ENCODE peak calls at places on chromosomes 12 and 14, in ten cellular contexts. Z is CD4-positive, alpha-beta T cell; C is psoas muscle; R is HFFc6; F is ascending aorta; M is lower leg skin; T is activated CD8-positive, alpha-beta T cell treated with anti-CD3 and anti-CD28 coated beads for 36 hours; I is endothelial cell; Y is pancreas; J is right atrium auricular region. A is an unnamed sample.
A peak's percentile ranks its signal among the peaks of the same experiment; 100 is the strongest.

GRCh38 chr12:39071611-39072010 is 166.2 kb upstream of the CPNE8 start:
- DNase-seq in R (no peak), J (no peak), Z (no peak), F (no peak), Y (no peak), T (no peak), C (no peak), I (no peak), M (no peak), A (no peak)

GRCh38 chr12:117126335-117126734 is 27.1 kb upstream of the TESC start:
- DNase-seq in M (no peak), F (no peak), I (no peak), C (no peak), J (no peak), Y (no peak), R (no peak), T (no peak), Z (no peak), A (no peak)

GRCh38 chr12:120642806-120643205 is 2.4 kb downstream of the CABP1 start:
- DNase-seq in F (no peak), J (no peak), Y (no peak), M (no peak), C (no peak), T (no peak), I (no peak), Z (no peak), R (no peak), A (no peak)

GRCh38 chr14:68753696-68754095 is 39.2 kb downstream of the ZFP36L1 start:
- DNase-seq in I (no peak), M (no peak), R (no peak), F (no peak), Y (no peak), J (no peak), Z (no peak), T (no peak), C (no peak), A (no peak)

GRCh38 chr12:89138048-89138852 is 214.1 kb downstream of the DUSP6 start:
- DNase-seq in C (no peak), J (no peak), M (no peak), F (no peak), Z (no peak), T (peak; percentile 54), Y (no peak), I (no peak), R (peak; percentile 39), A (no peak)

GRCh38 chr12:64452559-64453329 is 824 bp downstream of the TBK1 start:
- DNase-seq in M (no peak), T (no peak), C (no peak), J (no peak), F (no peak), Y (no peak), Z (no peak), I (no peak), R (peak; percentile 83), A (no peak)

GRCh38 chr12:51269174-51270066 is 795 bp downstream of the SMAGP start:
- DNase-seq in T (peak; percentile 67), M (peak; percentile 89), F (no peak), J (no peak), I (peak; percentile 75), C (peak; percentile 60), Y (peak; percentile 66), Z (peak; percentile 47), R (no peak), A (no peak)

GRCh38 chr14:64979336-64980074 is 7.2 kb upstream of the FNTB start:
- DNase-seq in F (no peak), M (peak; percentile 50), J (no peak), I (no peak), T (no peak), Y (no peak), C (no peak), Z (no peak), R (peak; percentile 29), A (no peak)

GRCh38 chr12:126432780-126433179 is 1367.5 kb downstream of the AACS start:
- DNase-seq in Z (no peak), C (no peak), M (no peak), R (no peak), I (no peak), J (no peak), T (no peak), Y (no peak), F (no peak), A (no peak)

GRCh38 chr12:55839345-55840140 is 3.2 kb downstream of the MMP19 start:
- DNase-seq in F (no peak), C (no peak), J (no peak), T (no peak), Z (no peak), Y (no peak), I (no peak), R (no peak), M (no peak), A (no peak)

GRCh38 chr14:54387328-54387727 is 9.5 kb upstream of the CDKN3 start:
- DNase-seq in Y (no peak), I (no peak), T (no peak), Z (no peak), J (no peak), R (no peak), F (no peak), M (no peak), C (no peak), A (no peak)

GRCh38 chr14:61253064-61253753 is 27.9 kb downstream of the TMEM30B start:
- DNase-seq in C (no peak), Z (no peak), Y (no peak), T (no peak), M (peak; percentile 31), J (no peak), R (no peak), I (no peak), F (no peak), A (no peak)

GRCh38 chr14:73662439-73663056 is 17.8 kb downstream of the DNAL1 start:
- DNase-seq in R (peak; percentile 94), F (peak; percentile 70), C (peak; percentile 52), Y (no peak), T (no peak), Z (no peak), J (no peak), I (no peak), M (no peak), A (no peak)

GRCh38 chr14:27392153-27392552 is 794.3 kb upstream of the NOVA1 start:
- DNase-seq in R (no peak), Z (no peak), Y (no peak), I (no peak), C (no peak), J (no peak), M (no peak), T (no peak), F (no peak), A (no peak)

GRCh38 chr14:105167303-105168092 is 1.1 kb downstream of the JAG2 start:
- DNase-seq in Y (no peak), R (no peak), Z (no peak), M (no peak), T (no peak), C (peak; percentile 72), J (no peak), F (no peak), I (peak; percentile 34), A (no peak)

GRCh38 chr12:121144416-121144914 is 11.8 kb downstream of the P2RX7 start:
- DNase-seq in T (no peak), M (no peak), R (peak; percentile 25), Y (no peak), Z (no peak), C (no peak), F (no peak), I (no peak), J (no peak), A (no peak)

GRCh38 chr14:65860956-65861631 is 448.6 kb downstream of the FUT8 start:
- DNase-seq in R (no peak), C (no peak), M (peak; percentile 60), F (no peak), J (no peak), I (no peak), T (peak; percentile 60), Y (no peak), Z (peak; percentile 16), A (no peak)

DNA sequence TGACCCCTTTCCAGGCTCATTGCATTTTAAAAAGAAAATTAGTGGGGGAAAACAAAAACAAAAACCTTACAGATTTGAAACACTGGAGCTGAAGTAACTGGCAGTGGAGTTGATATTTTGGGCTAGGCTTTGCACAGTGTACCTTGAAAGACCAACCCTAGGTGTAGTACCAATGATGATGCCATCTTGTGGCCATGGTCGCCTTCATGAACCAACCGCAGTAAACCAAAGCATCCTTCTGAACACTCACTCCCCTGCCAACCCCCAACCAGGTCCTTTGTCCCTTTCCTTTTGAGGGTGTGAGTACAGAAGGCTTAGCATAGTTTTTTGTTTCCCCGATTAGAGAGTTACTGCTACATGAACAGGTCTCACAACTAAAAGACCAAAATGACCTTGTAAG is 5.9 kb downstream of the TOMM20L start:
- DNase-seq in F (no peak), C (no peak), R (no peak), Z (no peak), M (no peak), Y (no peak), J (no peak), T (no peak), I (no peak), A (no peak)
- TF ChIP-seq CTCF in F (no peak), C (no peak), R (peak; percentile 13), Z (no peak), M (no peak), Y (no peak), J (no peak), T (no peak), I (no peak), A (no peak)

GRCh38 chr12:115895247-115895646 is 382.2 kb downstream of the MED13L start:
- DNase-seq in I (no peak), M (peak; percentile 6), R (no peak), Y (no peak), T (no peak), J (no peak), F (no peak), C (no peak), Z (no peak), A (no peak)
- TF ChIP-seq CTCF in I (peak; percentile 56), M (no peak), R (peak; percentile 70), Y (peak; percentile 6), T (no peak), J (no peak), F (no peak), C (peak; percentile 7), Z (no peak), A (peak; percentile 26)

DNA sequence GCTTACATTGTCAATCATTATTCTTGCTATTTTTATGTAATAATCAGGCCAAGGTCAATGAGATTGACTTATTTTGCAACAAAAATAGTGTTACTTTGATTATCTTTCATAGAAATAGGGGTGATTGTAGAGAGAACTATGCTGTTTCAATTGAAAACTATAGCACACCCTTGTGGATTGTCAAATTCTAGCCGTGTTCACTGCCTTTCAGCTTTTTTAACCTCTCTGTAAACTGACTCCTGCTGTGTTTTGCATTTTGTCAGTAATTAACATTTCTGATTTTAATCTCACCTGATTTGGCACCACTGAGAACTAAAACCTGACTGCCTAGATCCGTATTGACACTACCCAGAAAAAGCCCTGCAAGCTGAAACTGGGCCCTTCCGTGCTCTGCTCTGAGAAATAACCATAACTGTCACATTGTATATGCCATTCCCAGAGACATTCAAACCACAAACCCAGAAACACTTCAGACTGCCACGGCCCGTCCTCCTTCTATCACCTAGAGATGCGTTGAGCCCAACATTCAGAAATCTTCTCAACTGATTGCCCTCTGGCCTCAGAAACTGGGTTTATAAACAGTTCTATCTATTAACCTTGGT is 26.6 kb upstream of the ETV6 start:
- DNase-seq in J (no peak), Z (no peak), C (no peak), Y (no peak), F (no peak), T (no peak), R (no peak), I (no peak), M (no peak), A (no peak)
- TF ChIP-seq CTCF in J (no peak), Z (no peak), C (no peak), Y (no peak), F (no peak), T (no peak), R (peak; percentile 60), I (no peak), M (no peak), A (peak; percentile 42)

GRCh38 chr14:26163761-26164160 is 434.1 kb downstream of the NOVA1 start:
- DNase-seq in R (no peak), Z (no peak), Y (no peak), F (no peak), I (peak; percentile 6), T (no peak), C (no peak), M (no peak), J (no peak), A (no peak)
- TF ChIP-seq CTCF in R (peak; percentile 21), Z (no peak), Y (peak; percentile 16), F (no peak), I (peak; percentile 34), T (no peak), C (no peak), M (no peak), J (no peak), A (peak; percentile 40)

A was measured in osteocyte.